ENCODE peak calls at places on chromosomes 7 and 10, in nine cellular contexts. K is Panc1, X is sigmoid colon, W is GM12878, Q is stomach, R is transverse colon, U is breast epithelium, O is GM23338, M is upper lobe of left lung. S is an unnamed sample.

GRCh38 chr10:12835709-12836108 is 165.8 kb downstream of the CCDC3 start:
- DNase-seq in K (no peak), X (no peak), W (no peak), Q (no peak), R (no peak), U (no peak), O (no peak), M (no peak), S (no peak)

GRCh38 chr7:123624527-123625183 is 23.0 kb downstream of the ASB15 start:
- DNase-seq in K (peak; percentile 28), X (no peak), W (peak; percentile 25), Q (peak; percentile 66), R (peak; percentile 34), U (no peak), O (peak; percentile 80), M (no peak), S (no peak)

GRCh38 chr10:13328588-13328987 is 19.5 kb downstream of the SEPHS1 start:
- DNase-seq in K (no peak), X (no peak), W (no peak), Q (no peak), R (no peak), U (no peak), O (no peak), M (no peak), S (no peak)

GRCh38 chr10:110273474-110273873 is 31.2 kb downstream of the SMNDC1 start:
- DNase-seq in K (no peak), X (peak; percentile 95), W (peak; percentile 28), Q (peak; percentile 74), R (peak; percentile 56), U (no peak), O (no peak), M (no peak), S (peak; percentile 20)

GRCh38 chr10:7529638-7530037 is 118.8 kb upstream of the SFMBT2 start:
- DNase-seq in K (no peak), X (peak; percentile 75), W (no peak), Q (no peak), R (no peak), U (no peak), O (peak; percentile 67), M (no peak), S (peak; percentile 21)

GRCh38 chr10:43395571-43396060 is 13.4 kb downstream of the HNRNPF start:
- DNase-seq in K (no peak), X (peak; percentile 68), W (no peak), Q (no peak), R (no peak), U (no peak), O (peak; percentile 39), M (peak; percentile 83), S (no peak)

GRCh38 chr10:16565604-16566003 is 43.9 kb upstream of the C1QL3 start:
- DNase-seq in K (no peak), X (no peak), W (no peak), Q (no peak), R (no peak), U (no peak), O (no peak), M (no peak), S (no peak)

GRCh38 chr10:103572597-103573321 is 79.3 kb downstream of the NEURL1 start:
- DNase-seq in K (no peak), X (no peak), W (no peak), Q (no peak), R (no peak), U (no peak), O (no peak), M (no peak), S (no peak)

GRCh38 chr7:5709347-5709950 is 72.0 kb downstream of the RNF216 start:
- DNase-seq in K (no peak), X (no peak), W (no peak), Q (no peak), R (no peak), U (no peak), O (no peak), M (no peak), S (no peak)

GRCh38 chr7:5714657-5715337 is 66.7 kb downstream of the RNF216 start:
- DNase-seq in K (no peak), X (no peak), W (no peak), Q (no peak), R (no peak), U (no peak), O (no peak), M (no peak), S (no peak)

GRCh38 chr7:5712566-5712965 is 68.9 kb downstream of the RNF216 start:
- DNase-seq in K (no peak), X (no peak), W (no peak), Q (no peak), R (no peak), U (no peak), O (no peak), M (no peak), S (no peak)

GRCh38 chr7:5711419-5711818 is 70.0 kb downstream of the RNF216 start:
- DNase-seq in K (no peak), X (no peak), W (no peak), Q (no peak), R (no peak), U (no peak), O (peak; percentile 42), M (no peak), S (no peak)

GRCh38 chr7:5713124-5713912 is 68.1 kb downstream of the RNF216 start:
- DNase-seq in K (no peak), X (no peak), W (no peak), Q (no peak), R (no peak), U (no peak), O (no peak), M (no peak), S (no peak)
- TF ChIP-seq POLR2AphosphoS5 in K (no peak), X (no peak), W (no peak), Q (no peak), R (no peak), U (no peak), O (no peak), M (no peak), S (no peak)

DNA sequence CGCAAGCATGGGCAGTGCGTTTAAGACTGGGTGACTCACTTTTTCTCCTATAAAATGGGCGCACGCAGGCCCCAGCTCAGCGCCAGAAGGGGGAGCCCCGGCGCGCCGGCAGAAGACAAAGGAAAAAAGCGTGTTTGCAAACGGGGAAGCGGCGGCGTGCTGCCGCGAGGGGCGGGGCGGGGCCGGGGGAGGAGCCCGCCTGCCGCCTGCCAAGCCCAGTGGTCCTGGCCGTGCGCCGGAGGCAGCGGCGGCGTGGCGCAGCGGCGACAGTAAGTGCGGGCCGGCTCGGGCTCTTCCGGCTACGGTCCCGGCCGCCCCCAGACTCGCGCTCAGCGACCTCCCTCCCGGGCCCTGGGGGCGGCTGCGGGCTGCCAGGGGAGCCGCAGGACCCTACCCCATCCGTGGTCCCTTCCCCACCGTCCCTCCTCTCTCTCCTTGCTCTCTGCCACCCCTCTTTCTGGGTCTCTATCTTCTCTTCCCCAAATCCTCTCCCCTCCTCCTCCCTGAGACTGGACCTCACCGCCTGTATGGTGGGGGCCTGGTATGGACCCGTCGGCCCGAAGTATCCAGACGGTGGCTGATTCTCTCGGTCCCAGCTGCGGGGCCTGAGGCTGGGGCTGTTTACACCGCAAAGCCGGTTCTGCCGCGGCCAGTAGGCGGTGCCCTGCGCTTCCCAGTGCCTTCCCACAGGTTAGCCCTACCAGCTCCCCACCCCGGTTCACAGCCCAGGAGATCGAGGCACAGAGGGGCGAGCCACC is at the start of gene SLC29A3:
- DNase-seq in K (no peak), X (peak; percentile 90), W (no peak), Q (peak; percentile 85), R (peak; percentile 88), U (peak; percentile 80), O (peak; percentile 89), M (peak; percentile 96), S (peak; percentile 82)
- TF ChIP-seq POLR2AphosphoS5 in K (peak; percentile 32), X (peak; percentile 57), W (peak; percentile 54), Q (no peak), R (peak; percentile 81), U (no peak), O (peak; percentile 81), M (peak; percentile 57), S (no peak)

GRCh38 chr7:98617960-98618418 is 904 bp downstream of the NPTX2 start:
- DNase-seq in K (no peak), X (no peak), W (no peak), Q (no peak), R (no peak), U (no peak), O (peak; percentile 49), M (no peak), S (no peak)

GRCh38 chr7:98616381-98617050 is 569 bp upstream of the NPTX2 start:
- DNase-seq in K (no peak), X (no peak), W (no peak), Q (no peak), R (no peak), U (no peak), O (peak; percentile 67), M (peak; percentile 80), S (no peak)

GRCh38 chr7:98618786-98619185 is 1.7 kb downstream of the NPTX2 start:
- DNase-seq in K (no peak), X (no peak), W (no peak), Q (no peak), R (no peak), U (no peak), O (no peak), M (no peak), S (no peak)

GRCh38 chr7:98619450-98620321 is 2.6 kb downstream of the NPTX2 start:
- DNase-seq in K (no peak), X (no peak), W (no peak), Q (peak; percentile 40), R (no peak), U (no peak), O (peak; percentile 66), M (peak; percentile 61), S (no peak)

DNA sequence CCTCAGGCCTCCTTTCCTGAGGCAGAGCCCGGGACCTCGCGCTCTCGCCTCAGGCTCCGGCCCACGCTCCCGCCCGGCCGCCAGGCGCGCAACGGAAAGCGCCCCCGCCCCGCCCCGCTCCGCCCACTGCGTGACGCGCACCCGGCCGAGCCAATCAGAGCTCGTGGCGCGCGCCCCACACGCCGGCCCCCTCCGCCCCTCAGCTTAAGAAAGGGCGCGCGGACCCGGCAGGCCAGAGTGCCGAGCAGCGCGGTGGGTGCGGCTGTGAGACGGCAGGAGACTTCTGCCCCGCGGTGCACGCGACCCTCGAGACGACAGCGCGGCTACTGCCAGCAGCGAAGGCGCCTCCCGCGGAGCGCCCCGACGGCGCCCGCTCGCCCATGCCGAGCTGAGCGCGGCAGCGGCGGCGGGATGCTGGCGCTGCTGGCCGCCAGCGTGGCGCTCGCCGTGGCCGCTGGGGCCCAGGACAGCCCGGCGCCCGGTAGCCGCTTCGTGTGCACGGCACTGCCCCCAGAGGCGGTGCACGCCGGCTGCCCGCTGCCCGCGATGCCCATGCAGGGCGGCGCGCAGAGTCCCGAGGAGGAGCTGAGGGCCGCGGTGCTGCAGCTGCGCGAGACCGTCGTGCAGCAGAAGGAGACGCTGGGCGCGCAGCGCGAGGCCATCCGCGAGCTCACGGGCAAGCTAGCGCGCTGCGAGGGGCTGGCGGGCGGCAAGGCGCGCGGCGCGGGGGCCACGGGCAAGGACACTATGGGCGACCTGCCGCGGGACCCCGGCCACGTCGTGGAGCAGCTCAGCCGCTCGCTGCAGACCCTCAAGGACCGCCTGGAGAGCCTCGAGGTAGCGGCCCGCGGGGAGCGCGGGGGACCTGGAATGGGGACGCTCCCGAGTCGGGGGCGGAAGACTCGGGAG is at the start of gene NPTX2:
- DNase-seq in K (no peak), X (no peak), W (no peak), Q (no peak), R (peak; percentile 18), U (no peak), O (peak; percentile 91), M (peak; percentile 90), S (peak; percentile 27)
- TF ChIP-seq POLR2AphosphoS5 in K (no peak), X (peak; percentile 81), W (no peak), Q (no peak), R (no peak), U (no peak), O (peak; percentile 97), M (no peak), S (peak; percentile 32)

DNA sequence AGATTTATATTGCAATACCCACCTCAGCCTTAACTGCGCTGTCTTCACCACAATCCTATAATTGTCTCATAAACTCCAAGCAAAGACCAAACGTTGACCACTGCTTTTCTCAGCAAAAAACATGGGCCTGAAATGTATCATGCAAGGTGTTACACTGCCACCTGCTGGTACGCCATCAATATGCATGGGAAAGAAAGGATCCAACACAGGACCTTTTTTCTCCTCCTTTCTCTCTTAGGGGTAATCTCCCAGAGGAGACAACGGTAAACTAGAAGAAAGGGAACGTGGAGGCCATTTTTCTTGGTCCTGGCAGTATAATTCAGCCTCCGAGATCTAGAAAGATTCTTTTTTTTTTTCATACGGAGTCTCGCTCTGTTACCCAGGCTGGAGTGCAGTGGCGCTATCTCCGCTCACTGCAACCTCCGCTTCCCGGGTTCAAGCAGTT is 79.1 kb upstream of the MPP7 start:
- DNase-seq in K (peak; percentile 64), X (peak; percentile 92), W (peak; percentile 40), Q (peak; percentile 90), R (peak; percentile 89), U (peak; percentile 81), O (peak; percentile 95), M (no peak), S (peak; percentile 85)
- TF ChIP-seq POLR2AphosphoS5 in K (no peak), X (peak; percentile 60), W (no peak), Q (peak; percentile 46), R (peak; percentile 11), U (peak; percentile 55), O (no peak), M (no peak), S (peak; percentile 92)